ENCODE peak calls at places on chromosomes 16 and 17, in six cellular contexts. J is HCT116, R is K562, A is GM12878, B is H1, Q is HepG2. P is an unnamed sample. For H3K9me3, the result is how much of the 10 kb centered on the place peaks cover.

GRCh38 chr17:79065105-79065670 is 9.4 kb upstream of the ENGASE start:
- DNase-seq in Q (peak), R (peak), J (peak), B (peak), A (no peak), P (peak)

GRCh38 chr17:45813051-45813731 is 29.1 kb downstream of the CRHR1 start:
- DNase-seq in R (peak), A (no peak), Q (no peak), J (no peak), B (peak), P (peak)

GRCh38 chr17:28532063-28532960 is 20.1 kb downstream of the UNC119 start:
- DNase-seq in R (no peak), A (no peak), B (no peak), Q (no peak), J (no peak), P (no peak)

GRCh38 chr17:51351890-51352289 is 91.5 kb downstream of the UTP18 start:
- DNase-seq in J (no peak), B (no peak), A (no peak), Q (no peak), R (no peak), P (no peak)

GRCh38 chr17:45077643-45078042 is 16.5 kb downstream of the NMT1 start:
- DNase-seq in A (peak), R (no peak), B (no peak), J (no peak), Q (no peak), P (no peak)

GRCh38 chr16:2087426-2088191 is 39.8 kb downstream of the TSC2 start:
- DNase-seq in Q (no peak), A (no peak), J (no peak), B (no peak), R (no peak), P (no peak)

GRCh38 chr17:50273654-50274040 is 619 bp upstream of the TMEM92 start:
- DNase-seq in B (no peak), A (no peak), J (no peak), R (no peak), Q (no peak), P (no peak)

GRCh38 chr16:46949216-46949892 is 24.1 kb downstream of the DNAJA2 start:
- DNase-seq in Q (no peak), B (no peak), A (no peak), J (no peak), R (no peak), P (no peak)

GRCh38 chr17:77859411-77859810 is 99.1 kb upstream of the TNRC6C start:
- DNase-seq in J (no peak), A (no peak), B (no peak), Q (no peak), R (no peak), P (no peak)

GRCh38 chr16:88703486-88704309 is 2.5 kb downstream of the RNF166 start:
- DNase-seq in Q (no peak), R (no peak), A (no peak), B (no peak), J (no peak), P (no peak)

GRCh38 chr16:86685071-86685470 is 106.7 kb downstream of the FOXL1 start:
- DNase-seq in A (no peak), R (no peak), J (no peak), Q (no peak), B (no peak), P (no peak)

GRCh38 chr16:84058664-84059063 is 16.1 kb upstream of the SLC38A8 start:
- DNase-seq in R (no peak), B (no peak), A (no peak), J (no peak), Q (no peak), P (no peak)

GRCh38 chr17:17921192-17922082 is 50.8 kb downstream of the TOM1L2 start:
- DNase-seq in J (peak), B (peak), Q (peak), R (peak), A (no peak), P (peak)

GRCh38 chr16:28846933-28847273 is 755 bp upstream of the TUFM start:
- DNase-seq in R (no peak), Q (no peak), J (no peak), B (no peak), A (no peak), P (no peak)

GRCh38 chr17:64054304-64054703 is 33.9 kb upstream of the ICAM2 start:
- DNase-seq in Q (no peak), B (no peak), A (no peak), R (no peak), J (no peak), P (no peak)

GRCh38 chr17:63646492-63646815 is 24.2 kb downstream of the MAP3K3 start:
- DNase-seq in R (no peak), B (no peak), J (no peak), Q (no peak), A (peak), P (no peak)

GRCh38 chr17:77376795-77377751 is 236.3 kb downstream of the SEC14L1 start:
- DNase-seq in J (no peak), B (no peak), Q (peak), A (no peak), R (no peak), P (no peak)

GRCh38 chr17:78951967-78952551 is 26.9 kb upstream of the TIMP2 start:
- DNase-seq in Q (peak), R (no peak), A (no peak), J (no peak), B (no peak), P (no peak)

GRCh38 chr16:69320731-69321073 is 9.6 kb downstream of the VPS4A start:
- DNase-seq in B (no peak), R (no peak), J (no peak), A (no peak), Q (no peak), P (no peak)

GRCh38 chr16:82298472-82298871 is 128.4 kb upstream of the MPHOSPH6 start:
- DNase-seq in B (no peak), J (no peak), Q (no peak), R (no peak), A (no peak), P (no peak)

GRCh38 chr17:32483451-32484019 is 3.3 kb upstream of the CDK5R1 start:
- DNase-seq in B (peak), Q (peak), A (no peak), J (no peak), R (peak), P (peak)
- H3K9ac ChIP-seq in B (no peak), Q (no peak), A (no peak), J (no peak), R (peak), P (no peak)

DNA sequence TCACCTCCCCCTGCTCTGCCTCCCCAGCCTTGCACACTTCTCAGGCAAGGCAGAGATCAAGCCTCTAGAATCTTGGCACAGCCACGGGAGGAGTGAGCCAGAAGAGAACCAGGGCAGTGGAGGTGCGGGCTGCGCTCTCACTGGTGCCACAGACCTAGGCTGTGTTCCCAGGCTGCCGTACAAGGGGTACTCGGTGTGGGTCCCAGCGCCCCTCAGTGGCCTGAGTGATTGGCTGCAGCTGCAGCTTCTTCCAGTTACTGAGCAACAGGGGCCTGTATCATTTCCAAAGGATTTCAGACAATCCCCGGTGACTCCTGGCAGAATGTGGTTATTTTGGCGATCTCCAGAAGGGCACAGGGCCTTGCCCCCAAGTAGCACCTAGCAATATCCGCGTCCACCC is 1852.1 kb downstream of the TP53TG3F start:
- DNase-seq in J (no peak), R (no peak), Q (no peak), B (no peak), A (no peak), P (no peak)
- H3K9me3 ChIP-seq in J (under half), R (under half), Q (half or more), B (half or more), A (under half), P (under half)

GRCh38 chr16:67661101-67661661 is 421 bp downstream of the PARD6A start:
- DNase-seq in A (no peak), J (no peak), R (no peak), Q (no peak), B (peak), P (no peak)

GRCh38 chr16:67663877-67664222 is 2.7 kb downstream of the ENKD1 start:
- DNase-seq in B (no peak), Q (no peak), J (no peak), R (no peak), A (no peak), P (no peak)

GRCh38 chr16:67661864-67662652 is 1.3 kb downstream of the PARD6A start:
- DNase-seq in Q (no peak), A (no peak), R (no peak), J (no peak), B (no peak), P (no peak)

GRCh38 chr16:67663151-67663876 is 2.6 kb downstream of the PARD6A start:
- DNase-seq in R (no peak), J (peak), B (peak), A (no peak), Q (no peak), P (no peak)

GRCh38 chr16:67662653-67663010 is 1.9 kb downstream of the PARD6A start:
- DNase-seq in B (no peak), A (no peak), J (no peak), R (no peak), Q (no peak), P (no peak)
- TF ChIP-seq ZNF274 in B (no peak), A (no peak), J (no peak), R (no peak), Q (no peak), P (no peak)

DNA sequence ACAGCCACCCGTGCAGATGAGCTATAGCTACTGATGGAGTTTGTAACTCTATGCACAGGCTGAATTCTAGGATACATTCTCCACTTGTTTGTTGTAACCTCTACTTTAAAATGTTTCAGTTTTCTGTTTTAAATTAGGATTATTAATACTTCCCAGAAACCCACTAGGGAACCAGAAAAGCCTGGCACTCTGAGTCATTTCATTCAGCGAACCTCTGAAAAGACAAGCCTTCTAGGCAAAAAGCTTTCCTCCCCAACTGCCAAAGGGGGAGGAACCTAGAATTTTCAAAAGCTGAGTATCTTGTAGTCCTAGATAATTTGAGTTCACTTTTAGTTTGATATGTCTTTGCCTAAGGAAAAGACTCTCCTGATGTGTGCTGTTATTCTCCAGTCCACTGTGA is 43.2 kb downstream of the GOSR1 start:
- DNase-seq in J (no peak), R (no peak), A (no peak), Q (no peak), B (no peak), P (no peak)
- H3K9ac ChIP-seq in J (no peak), R (no peak), A (no peak), Q (no peak), B (no peak), P (no peak)

GRCh38 chr16:871562-872330 is 71.2 kb upstream of the GNG13 start:
- DNase-seq in J (no peak), B (no peak), Q (no peak), R (no peak), A (no peak), P (no peak)
- H3K9me3 ChIP-seq in J (under half), B (half or more), Q (under half), R (under half), A (under half), P (under half)

GRCh38 chr17:35795007-35795870 is at the start of gene MMP28:
- DNase-seq in Q (no peak), A (no peak), J (no peak), R (peak), B (peak), P (no peak)
- TF ChIP-seq ZNF274 in Q (no peak), A (no peak), J (no peak), R (no peak), B (no peak), P (no peak)

DNA sequence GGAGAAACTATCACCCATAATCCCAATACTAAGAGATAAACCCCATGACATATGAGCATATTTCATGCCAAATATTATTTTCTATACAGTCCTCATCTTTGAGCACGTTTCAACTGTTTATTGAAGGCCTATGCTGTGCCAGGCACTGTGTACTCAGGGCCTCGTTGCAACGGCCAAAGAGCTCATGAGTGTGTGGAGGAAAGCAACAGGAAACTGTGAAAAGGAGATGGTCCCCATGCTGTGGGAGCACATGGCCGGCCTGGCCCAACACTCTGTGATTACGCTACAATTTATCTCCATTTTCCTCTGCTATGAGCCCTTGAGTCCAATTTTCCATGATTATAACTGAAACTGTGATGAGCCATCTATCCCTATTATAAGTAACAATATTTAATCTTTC is 5.6 kb downstream of the TK2 start:
- DNase-seq in J (no peak), B (no peak), Q (no peak), A (no peak), R (no peak), P (no peak)
- H3K9ac ChIP-seq in J (no peak), B (no peak), Q (no peak), A (no peak), R (no peak), P (no peak)

GRCh38 chr16:31641279-31641678 is 113.6 kb downstream of the AHSP start:
- DNase-seq in J (no peak), Q (no peak), R (no peak), A (no peak), B (no peak), P (no peak)
- H3K9me3 ChIP-seq in J (under half), Q (under half), R (under half), A (under half), B (half or more), P (under half)

GRCh38 chr17:75637561-75637960 is 4.3 kb downstream of the SMIM5 start:
- DNase-seq in R (no peak), Q (no peak), A (no peak), B (no peak), J (no peak), P (no peak)

GRCh38 chr17:75640556-75641119 is 7.4 kb downstream of the SMIM5 start:
- DNase-seq in Q (no peak), R (no peak), J (no peak), B (no peak), A (no peak), P (no peak)

GRCh38 chr17:75638893-75639292 is 5.7 kb downstream of the SMIM5 start:
- DNase-seq in R (no peak), J (no peak), A (no peak), B (no peak), Q (no peak), P (no peak)

GRCh38 chr17:75639771-75640555 is 6.7 kb downstream of the SMIM5 start:
- DNase-seq in B (no peak), J (no peak), R (no peak), A (no peak), Q (no peak), P (no peak)

GRCh38 chr17:75639327-75639726 is 6.1 kb downstream of the SMIM5 start:
- DNase-seq in A (no peak), R (no peak), B (no peak), Q (no peak), J (no peak), P (no peak)
- TF ChIP-seq ZNF274 in A (no peak), R (no peak), B (no peak), Q (no peak), J (no peak), P (no peak)

DNA sequence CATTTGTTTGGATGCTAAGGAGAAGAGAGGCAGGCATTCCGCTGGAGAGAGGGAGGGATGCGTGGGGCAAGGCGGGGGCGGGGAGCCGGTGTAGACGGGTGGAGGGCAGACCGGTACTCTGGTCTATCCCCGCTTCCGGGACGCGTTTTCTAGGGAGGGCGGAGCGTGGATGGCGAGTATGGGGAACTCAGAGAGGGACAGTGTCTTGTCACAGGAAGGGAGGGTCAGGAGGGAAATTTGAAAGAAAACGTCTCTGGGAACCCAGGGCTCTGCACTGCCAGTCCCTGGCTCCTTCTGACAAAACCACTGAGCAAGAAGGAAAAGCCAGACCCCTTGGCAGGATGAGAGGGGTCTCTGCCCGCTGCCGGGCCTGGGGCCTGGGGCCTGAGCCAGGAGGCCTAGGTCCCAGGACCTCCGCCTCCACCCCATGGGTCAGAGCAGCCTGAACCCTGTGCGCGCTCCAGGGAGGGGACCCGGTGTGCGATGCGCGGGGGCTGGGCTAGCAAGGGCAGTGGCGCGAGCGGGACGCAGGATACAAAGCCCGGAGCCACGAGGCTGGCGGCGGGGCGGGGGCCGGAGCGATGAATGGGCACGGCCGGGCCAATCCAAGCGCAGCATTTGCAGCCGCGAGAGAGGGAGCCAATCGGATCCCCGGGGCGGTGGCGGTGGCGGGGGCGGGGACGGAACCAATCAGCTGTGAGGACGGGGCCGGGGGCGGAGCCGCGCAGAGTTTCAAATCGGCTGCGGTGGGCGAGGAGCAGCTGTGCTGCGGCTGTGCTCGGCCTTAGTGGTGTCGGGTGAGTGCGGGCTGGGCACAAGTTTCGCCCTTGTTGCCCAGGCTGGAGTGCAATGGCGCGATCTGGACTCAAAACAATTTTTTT is at the start of gene PIMREG:
- DNase-seq in J (peak), B (peak), A (peak), Q (peak), R (peak), P (peak)
- H3K9ac ChIP-seq in J (peak), B (peak), A (peak), Q (peak), R (peak), P (peak)

P was measured in NT2/D1.